ENCODE peak calls at places on chromosomes 16 and 17, in six cellular contexts. Z is HCT116, F is H1, E is HepG2, D is K562, M is GM12878. J is an unnamed sample.

GRCh38 chr17:80348551-80349436 is 66.2 kb upstream of the ENDOV start:
- DNase-seq in D (no peak), F (no peak), Z (no peak), M (no peak), E (no peak), J (no peak)

GRCh38 chr16:81461243-81461642 is 16.6 kb downstream of the CMIP start:
- DNase-seq in M (no peak), E (no peak), D (no peak), F (no peak), Z (no peak), J (no peak)

GRCh38 chr17:2054262-2054739 is 602 bp upstream of the HIC1 start:
- DNase-seq in F (no peak), Z (no peak), E (no peak), D (no peak), M (no peak), J (peak; percentile 76)

GRCh38 chr16:53908731-53909130 is 204.8 kb downstream of the FTO start:
- DNase-seq in D (no peak), M (no peak), F (no peak), Z (no peak), E (no peak), J (no peak)

GRCh38 chr17:11122908-11123307 is 118.1 kb upstream of the SHISA6 start:
- DNase-seq in E (no peak), D (no peak), M (no peak), F (no peak), Z (no peak), J (no peak)

GRCh38 chr17:63841350-63842172 is 924 bp downstream of the SMARCD2 start:
- DNase-seq in E (peak; percentile 36), Z (no peak), D (no peak), F (no peak), M (no peak), J (peak; percentile 89)

GRCh38 chr16:51404386-51404785 is 253.3 kb upstream of the SALL1 start:
- DNase-seq in M (no peak), E (no peak), Z (no peak), F (no peak), D (no peak), J (no peak)

GRCh38 chr17:36978810-36979584 is 30.2 kb downstream of the AATF start:
- DNase-seq in E (no peak), D (no peak), M (no peak), Z (no peak), F (no peak), J (no peak)

GRCh38 chr17:57955183-57955952 is at the start of gene CUEDC1:
- DNase-seq in F (no peak), Z (no peak), M (no peak), D (peak; percentile 79), E (no peak), J (peak; percentile 98)

GRCh38 chr17:56297142-56297541 is 143.9 kb downstream of the ANKFN1 start:
- DNase-seq in D (no peak), E (no peak), M (no peak), Z (no peak), F (no peak), J (no peak)

GRCh38 chr16:23466162-23466885 is 13.3 kb upstream of the COG7 start:
- DNase-seq in Z (no peak), E (no peak), F (no peak), M (no peak), D (no peak), J (no peak)

GRCh38 chr17:83055911-83056582 is 23.4 kb upstream of the METRNL start:
- DNase-seq in D (no peak), E (peak; percentile 45), M (no peak), F (no peak), Z (no peak), J (no peak)

GRCh38 chr17:73397278-73397826 is 85.6 kb upstream of the CDC42EP4 start:
- DNase-seq in M (no peak), F (no peak), D (no peak), E (no peak), Z (no peak), J (no peak)

GRCh38 chr17:47694818-47695663 is 1.1 kb downstream of the TBKBP1 start:
- DNase-seq in M (no peak), Z (no peak), F (no peak), D (peak; percentile 68), E (no peak), J (peak; percentile 84)

GRCh38 chr16:47848481-47849109 is 307.2 kb downstream of the ABCC12 start:
- DNase-seq in D (no peak), F (peak; percentile 41), M (no peak), E (no peak), Z (no peak), J (no peak)

GRCh38 chr17:75571197-75571884 is 16.3 kb upstream of the MYO15B start:
- DNase-seq in D (no peak), E (no peak), Z (no peak), M (peak; percentile 47), F (no peak), J (no peak)

GRCh38 chr16:68374251-68374805 is 63.5 kb downstream of the PRMT7 start:
- DNase-seq in Z (no peak), F (no peak), M (no peak), D (no peak), E (no peak), J (no peak)

GRCh38 chr17:38352245-38353083 is 820 bp downstream of the SOCS7 start:
- DNase-seq in E (no peak), M (no peak), D (peak; percentile 35), F (no peak), Z (no peak), J (peak; percentile 62)

GRCh38 chr16:74230126-74230525 is 66.5 kb upstream of the PSMD7 start:
- DNase-seq in D (no peak), E (no peak), M (no peak), Z (no peak), F (no peak), J (no peak)

GRCh38 chr16:82801361-82801760 is 174.6 kb downstream of the CDH13 start:
- DNase-seq in Z (no peak), M (no peak), D (no peak), E (no peak), F (no peak), J (no peak)

GRCh38 chr17:7884581-7885356 is 3.8 kb upstream of the CHD3 start:
- DNase-seq in D (peak; percentile 61), M (no peak), F (no peak), E (no peak), Z (no peak), J (peak; percentile 55)

GRCh38 chr16:64397042-64397441 is 724.8 kb downstream of the CDH11 start:
- DNase-seq in F (no peak), Z (no peak), E (no peak), D (no peak), M (no peak), J (no peak)

GRCh38 chr17:18962494-18962815 is 10.5 kb downstream of the SLC5A10 start:
- DNase-seq in D (no peak), F (no peak), M (no peak), Z (no peak), E (no peak), J (no peak)

GRCh38 chr17:16013943-16014407 is 14.4 kb downstream of the TTC19 start:
- DNase-seq in Z (peak; percentile 36), M (no peak), E (peak; percentile 57), D (no peak), F (no peak), J (peak; percentile 50)

GRCh38 chr17:41683441-41684007 is 5.2 kb upstream of the EIF1 start:
- DNase-seq in Z (no peak), E (no peak), D (no peak), M (no peak), F (no peak), J (no peak)
- TF ChIP-seq JUND in Z (no peak), E (no peak), D (no peak), M (no peak), F (no peak), J (no peak)

DNA sequence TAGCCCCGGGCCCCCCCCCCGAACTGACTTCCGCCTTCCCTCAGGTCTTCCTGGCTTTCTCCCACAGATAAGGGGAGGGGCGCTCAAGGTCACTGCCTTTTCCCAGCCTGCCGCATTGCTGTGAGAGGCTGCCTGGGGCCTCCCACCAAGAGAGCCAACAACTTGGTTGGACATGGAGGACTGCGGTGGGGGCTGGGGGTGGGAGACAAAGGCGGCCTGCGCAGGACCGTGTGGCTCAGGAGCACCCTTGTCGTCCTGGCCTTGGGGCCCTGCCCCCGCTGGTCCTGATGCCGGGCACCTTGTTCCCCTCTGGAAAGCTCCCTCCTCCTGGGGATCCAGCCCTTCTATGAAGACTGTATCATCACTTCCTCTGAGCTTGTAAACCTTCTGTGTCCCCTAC is 105.6 kb upstream of the FOXF1 start:
- DNase-seq in Z (no peak), D (no peak), E (no peak), M (no peak), F (no peak), J (no peak)
- H2AFZ ChIP-seq in Z (no peak overlapping the region), D (no peak overlapping the region), E (no peak overlapping the region), M (no peak overlapping the region), F (no peak overlapping the region), J (no peak overlapping the region)

DNA sequence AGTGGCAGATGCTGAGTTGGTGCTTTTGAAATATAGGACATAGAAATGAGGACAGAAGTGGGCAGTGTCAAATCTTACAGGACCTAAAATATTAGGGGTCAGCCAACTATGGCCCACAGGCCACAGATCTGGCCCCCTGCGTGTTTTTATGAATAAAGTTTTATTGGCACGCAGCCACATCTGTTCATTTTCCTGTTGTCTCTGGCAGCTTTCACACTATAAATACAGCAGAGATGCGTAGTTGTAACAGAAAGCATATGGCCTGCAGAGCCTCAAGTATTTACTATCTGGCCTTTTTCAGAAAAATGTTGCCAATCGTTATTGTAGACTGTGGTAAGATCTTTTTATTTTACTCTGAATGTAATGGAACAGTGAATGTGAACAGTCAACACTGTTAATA is 82.8 kb downstream of the ABCC6 start:
- DNase-seq in Z (no peak), E (no peak), M (no peak), F (no peak), D (no peak), J (no peak)
- TF ChIP-seq JUND in Z (no peak), E (no peak), M (no peak), F (no peak), D (no peak), J (no peak)

GRCh38 chr17:50175035-50175788 is 9.4 kb downstream of the SGCA start:
- DNase-seq in D (no peak), E (no peak), M (no peak), F (no peak), Z (no peak), J (no peak)

GRCh38 chr17:50174444-50174843 is 8.6 kb downstream of the SGCA start:
- DNase-seq in F (no peak), E (no peak), D (no peak), M (no peak), Z (no peak), J (no peak)

GRCh38 chr17:50171371-50172071 is 5.7 kb downstream of the SGCA start:
- DNase-seq in M (no peak), F (no peak), D (no peak), Z (no peak), E (no peak), J (no peak)

GRCh38 chr17:50172130-50172529 is 6.3 kb downstream of the SGCA start:
- DNase-seq in F (no peak), Z (no peak), D (no peak), E (peak; percentile 55), M (no peak), J (no peak)

DNA sequence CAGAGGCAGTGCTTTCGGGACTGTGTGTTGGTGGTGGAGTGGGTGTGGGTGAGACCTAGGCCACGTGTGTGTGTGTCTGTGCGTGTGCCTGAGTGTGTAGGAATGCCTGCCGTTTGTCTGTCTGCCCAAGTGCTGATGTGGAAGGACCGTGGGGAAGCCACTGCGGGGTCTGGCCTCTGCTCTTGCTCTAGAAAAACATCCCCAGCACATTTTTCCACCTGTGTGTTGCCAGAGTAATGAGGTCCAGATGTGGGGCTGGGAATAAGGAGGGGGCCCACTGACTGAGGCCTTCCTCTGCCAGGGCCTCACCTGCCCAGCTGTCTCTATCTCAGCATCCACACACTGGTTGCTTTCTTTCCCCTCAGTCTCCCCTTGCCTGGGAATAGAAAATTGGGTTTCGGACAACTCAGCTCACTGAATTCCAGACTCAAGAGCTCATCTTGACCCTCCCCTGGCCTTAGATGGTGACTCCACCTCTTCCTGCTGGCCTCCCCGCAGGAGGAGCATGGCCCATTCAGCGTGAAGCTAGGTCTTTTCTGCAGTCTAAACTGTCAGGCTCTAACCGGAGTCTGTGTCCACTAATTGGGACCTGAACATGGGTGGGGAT is 7.6 kb downstream of the SGCA start:
- DNase-seq in F (no peak), M (no peak), E (no peak), Z (no peak), D (no peak), J (peak; percentile 72)
- H2AFZ ChIP-seq in F (peak overlapping the region; percentile 36), M (no peak overlapping the region), E (no peak overlapping the region), Z (no peak overlapping the region), D (no peak overlapping the region), J (peak overlapping the region; percentile 38)